ENCODE peak calls at places on chromosome X, in five cellular contexts. U is transverse colon; C is NCI-H1092; K is activated T-helper 1 cell treated with anti-CD3 and anti-CD28 coated beads, Interleukin-12 subunit alpha, Interleukin-12 subunit beta, Interleukin-2, Interleukin-4 antibody, amounts not matched to agents 30 ng/mL and 10 ng/mL and 1 ng/mL, durations not matched to agents 14 hours and 24 hours and 36 hours; P is stimulated activated CD4-positive, alpha-beta T cell treated with anti-CD3 and anti-CD28 coated beads, Interleukin-12 subunit alpha, Interleukin-12 subunit beta, amount 100 ng/mL, for 24 hours. M is an unnamed sample.

GRCh38 chrX:9566150-9566621 is 101.3 kb downstream of the TBL1X start:
- DNase-seq in U (peak), C (no peak), K (no peak), P (no peak), M (no peak)

GRCh38 chrX:118117069-118117405 is 427 bp upstream of the KLHL13 start:
- DNase-seq in U (no peak), C (no peak), K (no peak), P (no peak), M (no peak)

GRCh38 chrX:80471582-80471981 is 51.3 kb downstream of the TENT5D start:
- DNase-seq in U (no peak), C (no peak), K (no peak), P (no peak), M (no peak)

GRCh38 chrX:112512509-112512908 is 167.2 kb downstream of the LHFPL1 start:
- DNase-seq in U (no peak), C (no peak), K (no peak), P (no peak), M (no peak)

GRCh38 chrX:44506688-44507087 is 36.0 kb downstream of the FUNDC1 start:
- DNase-seq in U (no peak), C (no peak), K (no peak), P (no peak), M (no peak)

GRCh38 chrX:49754238-49754857 is 58.6 kb upstream of the PAGE1 start:
- DNase-seq in U (peak), C (peak), K (peak), P (peak), M (peak)

GRCh38 chrX:70479197-70479969 is 34.7 kb downstream of the DLG3 start:
- DNase-seq in U (peak), C (no peak), K (no peak), P (no peak), M (no peak)

GRCh38 chrX:106862972-106863688 is 40.0 kb downstream of the RIPPLY1 start:
- DNase-seq in U (peak), C (no peak), K (no peak), P (no peak), M (no peak)

GRCh38 chrX:17425151-17425550 is 50.2 kb downstream of the NHS start:
- DNase-seq in U (no peak), C (no peak), K (no peak), P (no peak), M (no peak)

GRCh38 chrX:116240446-116240845 is 69.9 kb downstream of the AGTR2 start:
- DNase-seq in U (no peak), C (peak), K (no peak), P (no peak), M (no peak)

GRCh38 chrX:103187953-103188475 is 26.9 kb upstream of the BEX4 start:
- DNase-seq in U (no peak), C (no peak), K (no peak), P (no peak), M (no peak)

GRCh38 chrX:15664487-15665444 is at the start of gene CLTRN:
- DNase-seq in U (no peak), C (no peak), K (no peak), P (no peak), M (no peak)

GRCh38 chrX:70046978-70047377 is 2.8 kb downstream of the AWAT2 start:
- DNase-seq in U (no peak), C (no peak), K (no peak), P (no peak), M (no peak)

GRCh38 chrX:1164322-1165288 is 47.8 kb downstream of the CRLF2 start:
- DNase-seq in U (no peak), C (no peak), K (no peak), P (no peak), M (no peak)

GRCh38 chrX:16892504-16893362 is 22.6 kb upstream of the RBBP7 start:
- DNase-seq in U (peak), C (peak), K (peak), P (no peak), M (peak)

GRCh38 chrX:12330841-12331240 is 192.6 kb downstream of the FRMPD4 start:
- DNase-seq in U (no peak), C (no peak), K (no peak), P (no peak), M (no peak)

M was measured in NCI-H2171.